ENCODE peak calls at places on chromosome X, in seven cellular contexts. A is left ventricle myocardium inferior, O is AG04449, K is ascending aorta, R is adipocyte, C is SK-N-SH, N is MM.1S. Y is an unnamed sample.

GRCh38 chrX:96407501-96407900 is 277.1 kb upstream of the DIAPH2 start:
- DNase-seq in A (no peak), O (peak; percentile 14), K (no peak), R (peak; percentile 79), C (no peak), N (no peak), Y (no peak)

GRCh38 chrX:16828126-16828908 is 41.8 kb downstream of the RBBP7 start:
- DNase-seq in A (no peak), O (no peak), K (peak; percentile 73), R (peak; percentile 67), C (no peak), N (no peak), Y (no peak)

GRCh38 chrX:13046035-13046851 is 1.8 kb upstream of the FAM9C start:
- DNase-seq in A (no peak), O (no peak), K (no peak), R (no peak), C (no peak), N (no peak), Y (no peak)

GRCh38 chrX:46713672-46714487 is 45.0 kb downstream of the SLC9A7 start:
- DNase-seq in A (no peak), O (no peak), K (no peak), R (peak; percentile 35), C (no peak), N (peak; percentile 7), Y (no peak)

GRCh38 chrX:32185160-32185559 is 1026.2 kb downstream of the DMD start:
- DNase-seq in A (no peak), O (no peak), K (no peak), R (no peak), C (peak; percentile 9), N (no peak), Y (no peak)

GRCh38 chrX:112147206-112147605 is 64.6 kb upstream of the TRPC5 start:
- DNase-seq in A (no peak), O (no peak), K (no peak), R (peak; percentile 60), C (peak; percentile 26), N (peak; percentile 40), Y (no peak)

GRCh38 chrX:115957862-115958490 is 212.6 kb upstream of the AGTR2 start:
- DNase-seq in A (no peak), O (no peak), K (no peak), R (no peak), C (peak; percentile 41), N (peak; percentile 30), Y (no peak)

GRCh38 chrX:114267127-114267526 is 316.8 kb upstream of the HTR2C start:
- DNase-seq in A (no peak), O (no peak), K (no peak), R (no peak), C (no peak), N (no peak), Y (no peak)

GRCh38 chrX:106247162-106247561 is 79.1 kb downstream of the PWWP3B start:
- DNase-seq in A (no peak), O (no peak), K (no peak), R (no peak), C (no peak), N (no peak), Y (no peak)

GRCh38 chrX:12237771-12238170 is 99.5 kb downstream of the FRMPD4 start:
- DNase-seq in A (no peak), O (no peak), K (no peak), R (no peak), C (no peak), N (no peak), Y (no peak)

GRCh38 chrX:23035493-23035892 is 35.7 kb downstream of the DDX53 start:
- DNase-seq in A (no peak), O (no peak), K (no peak), R (no peak), C (no peak), N (no peak), Y (no peak)

GRCh38 chrX:105752334-105752733 is 70.0 kb upstream of the NRK start:
- DNase-seq in A (no peak), O (no peak), K (no peak), R (no peak), C (no peak), N (peak; percentile 24), Y (no peak)

GRCh38 chrX:101164766-101165590 is 54.6 kb upstream of the DRP2 start:
- DNase-seq in A (no peak), O (no peak), K (no peak), R (peak; percentile 9), C (no peak), N (no peak), Y (no peak)

GRCh38 chrX:6187256-6187655 is 41.4 kb downstream of the NLGN4X start:
- DNase-seq in A (no peak), O (no peak), K (no peak), R (no peak), C (no peak), N (no peak), Y (no peak)

GRCh38 chrX:54043696-54044125 is 562 bp downstream of the PHF8 start:
- DNase-seq in A (peak; percentile 38), O (no peak), K (no peak), R (peak; percentile 58), C (peak; percentile 44), N (peak; percentile 41), Y (no peak)

GRCh38 chrX:119895843-119896326 is at the start of gene AKAP14:
- DNase-seq in A (no peak), O (no peak), K (no peak), R (no peak), C (peak; percentile 26), N (no peak), Y (no peak)

GRCh38 chrX:115650449-115650848 is 89.5 kb downstream of the PLS3 start:
- DNase-seq in A (no peak), O (no peak), K (no peak), R (peak; percentile 58), C (no peak), N (no peak), Y (no peak)

GRCh38 chrX:123087326-123087725 is 96.8 kb upstream of the GRIA3 start:
- DNase-seq in A (no peak), O (no peak), K (no peak), R (peak; percentile 81), C (no peak), N (no peak), Y (no peak)

GRCh38 chrX:1392376-1393130 is 640 bp upstream of the SLC25A6 start:
- DNase-seq in A (peak; percentile 69), O (no peak), K (no peak), R (peak; percentile 83), C (peak; percentile 81), N (peak; percentile 32), Y (peak; percentile 28)

GRCh38 chrX:110408949-110409588 is 50.4 kb downstream of the RTL9 start:
- DNase-seq in A (no peak), O (no peak), K (no peak), R (no peak), C (no peak), N (no peak), Y (no peak)

GRCh38 chrX:155313766-155314165 is 20.6 kb downstream of the CLIC2 start:
- DNase-seq in A (no peak), O (no peak), K (no peak), R (no peak), C (no peak), N (no peak), Y (no peak)

GRCh38 chrX:18701621-18702361 is 5.7 kb upstream of the PPEF1 start:
- DNase-seq in A (peak; percentile 17), O (no peak), K (no peak), R (no peak), C (no peak), N (no peak), Y (no peak)

GRCh38 chrX:119549327-119550016 is 15.7 kb downstream of the STEEP1 start:
- DNase-seq in A (no peak), O (no peak), K (no peak), R (no peak), C (no peak), N (no peak), Y (no peak)

DNA sequence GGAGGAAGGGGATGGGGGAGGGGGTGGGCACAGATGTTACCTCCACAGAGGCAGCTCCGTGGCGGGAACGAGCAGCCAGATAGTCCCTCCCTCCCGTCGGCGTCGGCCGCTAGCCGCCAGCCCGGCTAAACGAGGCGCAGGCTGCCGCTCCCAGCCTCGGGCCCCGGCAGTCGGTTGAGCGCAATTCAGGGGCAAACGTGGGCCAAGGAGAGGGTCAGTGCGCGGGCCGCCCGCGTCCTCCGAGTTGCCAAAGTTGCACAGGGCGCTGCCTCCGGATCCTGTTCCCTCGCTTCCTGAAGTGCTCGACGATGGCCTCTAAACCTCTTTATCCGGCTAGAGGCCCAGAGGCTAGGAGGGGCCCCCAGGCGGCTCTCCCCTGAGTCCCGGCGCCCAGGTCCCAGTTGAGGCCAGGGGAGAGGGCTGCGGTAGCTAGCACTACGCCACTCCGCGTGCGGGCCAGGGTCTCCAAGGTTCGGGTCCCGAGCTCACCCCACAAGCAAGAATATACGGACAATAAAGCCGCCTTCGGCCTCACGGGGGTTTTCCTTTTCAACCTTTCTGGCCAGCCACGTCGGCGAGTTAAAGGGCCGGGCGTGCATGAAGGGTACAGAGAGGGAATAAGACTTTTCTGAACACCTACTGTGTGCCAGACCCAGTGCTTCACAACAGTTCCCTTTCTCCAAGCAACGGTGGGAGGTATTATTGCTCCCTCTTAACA is 138.7 kb upstream of the ZIC3 start:
- DNase-seq in A (no peak), O (no peak), K (no peak), R (no peak), C (no peak), N (no peak), Y (no peak)
- H3K4me3 ChIP-seq in A (peak overlapping the region; percentile 66), O (peak overlapping the region; percentile 39), K (peak overlapping the region; percentile 63), R (peak overlapping the region; percentile 78), C (peak overlapping the region; percentile 54), N (peak overlapping the region; percentile 43), Y (peak overlapping the region; percentile 37)

GRCh38 chrX:129678881-129679195 is 24.1 kb upstream of the APLN start:
- DNase-seq in A (no peak), O (no peak), K (no peak), R (no peak), C (no peak), N (no peak), Y (no peak)
- H3K4me3 ChIP-seq in A (peak overlapping the region; percentile 60), O (no peak overlapping the region), K (peak overlapping the region; percentile 62), R (no peak overlapping the region), C (no peak overlapping the region), N (peak overlapping the region; percentile 48), Y (no peak overlapping the region)

DNA sequence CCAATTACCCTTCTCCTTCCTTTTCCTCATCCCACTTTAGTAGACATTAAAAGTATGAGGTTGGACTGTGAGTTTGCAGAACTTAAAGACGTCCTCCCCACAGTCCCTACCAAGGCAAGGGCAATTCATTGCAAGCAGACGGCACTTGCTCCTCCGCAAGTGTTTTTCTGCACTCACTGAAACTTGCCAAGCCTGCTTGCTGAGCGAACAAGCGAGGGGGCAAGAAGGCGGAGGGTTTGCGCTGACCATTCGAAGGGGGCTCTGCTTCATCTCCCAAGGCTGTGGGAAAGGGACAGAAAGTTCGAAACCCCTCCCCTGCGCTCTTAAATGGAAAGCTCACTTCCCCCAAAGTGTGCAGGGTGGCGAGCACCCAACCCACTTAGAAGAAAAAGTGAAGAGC is 1.5 kb downstream of the MID1 start:
- DNase-seq in A (no peak), O (no peak), K (no peak), R (peak; percentile 38), C (no peak), N (no peak), Y (no peak)
- H3K4me3 ChIP-seq in A (peak overlapping the region; percentile 75), O (peak overlapping the region; percentile 71), K (peak overlapping the region; percentile 61), R (peak overlapping the region; percentile 88), C (peak overlapping the region; percentile 76), N (peak overlapping the region; percentile 71), Y (no peak overlapping the region)

DNA sequence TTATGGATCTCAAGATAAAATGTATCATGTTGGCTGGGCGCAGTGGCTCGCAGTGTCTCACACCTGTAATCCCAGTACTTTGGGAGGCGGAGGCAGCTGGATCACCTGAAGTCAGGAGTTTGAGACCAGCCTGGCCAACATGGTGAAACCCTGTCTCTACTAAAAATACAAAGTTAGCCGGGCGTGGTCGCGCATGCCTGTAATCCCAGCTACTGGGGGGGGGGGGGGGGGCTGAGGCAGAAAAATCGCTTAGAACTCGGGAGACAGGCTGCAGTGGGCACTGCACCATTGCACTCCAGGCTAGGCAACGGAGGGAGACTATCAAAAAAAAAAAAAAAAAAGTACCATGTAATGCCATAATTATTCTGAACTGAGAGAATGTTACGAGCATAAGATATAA is 2.1 kb downstream of the RBMX start:
- DNase-seq in A (no peak), O (no peak), K (no peak), R (no peak), C (no peak), N (no peak), Y (no peak)
- H3K4me3 ChIP-seq in A (peak overlapping the region; percentile 83), O (peak overlapping the region; percentile 83), K (peak overlapping the region; percentile 70), R (peak overlapping the region; percentile 94), C (peak overlapping the region; percentile 77), N (no peak overlapping the region), Y (peak overlapping the region; percentile 88)